ENCODE peak calls at places on chromosome 17, in four cellular contexts. W is MM.1S, M is cardiac muscle cell, E is heart right ventricle. Q is an unnamed sample. For H3K27me3, the result is how much of the 10 kb centered on the place peaks cover.

GRCh38 chr17:7508846-7509245 is 24.7 kb downstream of the POLR2A start:
- DNase-seq in W (no peak), M (no peak), E (no peak), Q (no peak)

GRCh38 chr17:206941-207560 is 25.6 kb upstream of the DOC2B start:
- DNase-seq in W (no peak), M (no peak), E (no peak), Q (no peak)

GRCh38 chr17:56635640-56636039 is 42.1 kb downstream of the NOG start:
- DNase-seq in W (no peak), M (no peak), E (no peak), Q (no peak)

GRCh38 chr17:57424777-57425188 is 168.5 kb downstream of the MSI2 start:
- DNase-seq in W (no peak), M (no peak), E (no peak), Q (no peak)

GRCh38 chr17:28701987-28702751 is 9.5 kb downstream of the PROCA1 start:
- DNase-seq in W (no peak), M (no peak), E (no peak), Q (no peak)

GRCh38 chr17:66916946-66917345 is 47.6 kb upstream of the CACNG4 start:
- DNase-seq in W (no peak), M (no peak), E (no peak), Q (no peak)

GRCh38 chr17:3592216-3592860 is 16.9 kb downstream of the TRPV1 start:
- DNase-seq in W (no peak), M (no peak), E (no peak), Q (no peak)

GRCh38 chr17:73976676-73977521 is 226.6 kb upstream of the RPL38 start:
- DNase-seq in W (no peak), M (no peak), E (peak), Q (no peak)

GRCh38 chr17:4444782-4445473 is 11.2 kb downstream of the SPNS3 start:
- DNase-seq in W (no peak), M (no peak), E (peak), Q (peak)

GRCh38 chr17:48604770-48605329 is at the start of gene HOXB6:
- DNase-seq in W (no peak), M (no peak), E (no peak), Q (no peak)

GRCh38 chr17:66652840-66653507 is 181.9 kb upstream of the CACNG5 start:
- DNase-seq in W (no peak), M (no peak), E (no peak), Q (no peak)

GRCh38 chr17:75402038-75402437 is 3.4 kb downstream of the GRB2 start:
- DNase-seq in W (no peak), M (no peak), E (no peak), Q (no peak)
- H3K4me3 ChIP-seq in W (no peak), M (no peak), E (no peak), Q (no peak)

DNA sequence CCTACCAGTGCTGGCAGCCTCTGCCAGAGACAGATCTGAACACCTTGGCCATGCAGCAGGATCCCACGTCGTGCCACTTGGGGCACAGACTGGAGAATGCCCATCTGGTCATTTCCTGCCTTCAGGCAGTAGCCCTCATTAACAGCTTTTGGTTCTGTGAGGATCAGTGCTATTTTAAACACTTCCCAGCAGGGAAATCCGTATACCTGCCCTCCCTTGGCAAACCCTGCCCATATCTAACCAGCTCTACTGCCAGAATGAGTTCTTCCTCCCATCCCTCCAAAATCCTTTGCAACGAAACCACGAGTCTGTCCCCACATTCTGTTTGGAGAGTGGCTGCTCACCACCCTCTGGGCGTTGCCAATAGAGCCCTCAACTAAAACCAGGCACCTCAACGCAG is 245.7 kb downstream of the ENGASE start:
- DNase-seq in W (no peak), M (no peak), E (no peak), Q (no peak)
- H3K27me3 ChIP-seq in W (half or more), M (under half), E (under half), Q (under half)

DNA sequence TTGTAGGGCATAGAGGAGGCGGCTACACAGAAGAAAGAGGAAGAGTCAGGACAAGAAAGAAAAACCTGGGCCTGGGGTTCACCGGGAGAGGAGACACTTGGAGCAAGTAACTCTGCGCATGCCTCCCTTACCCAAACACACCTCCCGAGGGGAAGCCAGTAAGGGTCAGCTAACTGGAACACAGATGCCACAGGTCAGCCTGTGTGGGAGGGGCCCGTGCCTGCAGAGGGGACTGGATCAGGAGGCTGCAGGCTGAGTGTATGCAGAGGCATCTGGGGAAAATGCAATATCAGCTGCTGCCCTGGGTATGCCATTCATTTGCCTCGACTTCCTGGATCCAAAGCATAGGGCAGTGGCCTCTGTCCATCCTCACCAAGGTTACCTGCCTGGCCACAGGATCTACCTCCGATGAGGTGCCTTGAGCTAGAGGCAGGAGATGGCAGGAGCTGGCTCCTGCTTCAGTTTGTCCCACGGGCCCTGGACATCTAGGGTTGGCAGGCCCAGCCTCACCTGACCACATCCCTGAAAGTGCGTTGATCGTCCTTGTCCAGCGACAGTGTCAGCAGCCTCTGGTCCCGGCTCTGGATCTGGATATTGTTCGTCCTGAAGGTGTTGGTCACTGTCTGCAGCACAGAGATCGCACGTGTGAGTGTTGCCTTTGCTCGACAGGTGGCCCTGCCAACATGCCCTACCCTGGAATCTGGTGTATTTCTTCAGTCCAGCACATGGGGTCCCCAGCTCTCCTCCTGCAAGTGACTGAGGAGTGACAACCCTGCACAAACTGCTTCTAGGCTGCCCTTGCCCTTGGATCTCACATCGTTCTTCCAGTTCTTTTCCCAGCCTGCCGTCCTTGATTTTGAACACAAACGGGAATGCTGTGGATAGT is 4.6 kb upstream of the MFSD6L start:
- DNase-seq in W (no peak), M (peak), E (no peak), Q (no peak)
- TF ChIP-seq CTCF in W (no peak), M (no peak), E (no peak), Q (no peak)

DNA sequence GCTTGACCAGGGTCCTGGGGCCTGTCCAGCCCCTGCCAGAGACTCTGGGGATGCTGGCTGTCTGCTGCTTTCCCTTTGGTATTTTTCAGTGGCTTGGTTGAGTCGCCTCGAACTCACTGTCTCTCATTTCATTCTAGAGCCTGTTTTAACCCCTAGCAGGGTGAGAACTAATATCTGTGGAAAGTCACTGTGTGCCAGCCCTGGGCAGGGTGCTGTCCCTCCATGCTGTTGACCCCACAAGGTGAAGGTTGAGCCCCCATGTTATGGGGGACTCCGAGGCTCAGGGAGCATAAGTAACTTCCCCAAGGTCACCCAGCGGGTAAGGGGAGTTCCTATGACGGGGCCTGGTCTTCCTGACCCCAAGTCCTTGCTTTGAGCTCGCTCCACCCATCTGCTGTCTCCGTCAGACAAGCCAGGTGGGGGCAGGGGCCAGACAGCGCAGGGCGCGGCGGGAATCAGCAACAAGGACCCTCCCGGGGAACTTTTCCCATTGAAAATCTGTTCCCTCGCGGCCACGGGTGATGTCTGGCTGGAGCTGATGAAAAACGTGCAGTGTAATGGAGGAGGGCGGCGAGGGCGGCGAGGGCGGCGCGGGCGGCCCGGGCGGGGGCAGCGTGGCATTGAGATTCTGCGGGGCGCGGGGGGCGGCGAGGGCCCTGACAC is 32.8 kb downstream of the DCAKD start:
- DNase-seq in W (no peak), M (no peak), E (no peak), Q (no peak)
- H3K4me3 ChIP-seq in W (peak), M (peak), E (peak), Q (peak)

GRCh38 chr17:40023590-40024292 is 8.5 kb downstream of the CSF3 start:
- DNase-seq in W (no peak), M (no peak), E (peak), Q (peak)
- H3K27me3 ChIP-seq in W (under half), M (under half), E (under half), Q (under half)

GRCh38 chr17:46876353-46876887 is 25.0 kb downstream of the WNT9B start:
- DNase-seq in W (peak), M (no peak), E (no peak), Q (no peak)
- TF ChIP-seq CTCF in W (peak), M (peak), E (no peak), Q (peak)

GRCh38 chr17:17626151-17626805 is 34.8 kb upstream of the PEMT start:
- DNase-seq in W (no peak), M (no peak), E (no peak), Q (no peak)

GRCh38 chr17:17624776-17625175 is 33.3 kb upstream of the PEMT start:
- DNase-seq in W (no peak), M (no peak), E (no peak), Q (no peak)

GRCh38 chr17:17626840-17627239 is 35.3 kb upstream of the PEMT start:
- DNase-seq in W (no peak), M (no peak), E (no peak), Q (no peak)

GRCh38 chr17:17623904-17624303 is 32.4 kb upstream of the PEMT start:
- DNase-seq in W (no peak), M (no peak), E (no peak), Q (no peak)

DNA sequence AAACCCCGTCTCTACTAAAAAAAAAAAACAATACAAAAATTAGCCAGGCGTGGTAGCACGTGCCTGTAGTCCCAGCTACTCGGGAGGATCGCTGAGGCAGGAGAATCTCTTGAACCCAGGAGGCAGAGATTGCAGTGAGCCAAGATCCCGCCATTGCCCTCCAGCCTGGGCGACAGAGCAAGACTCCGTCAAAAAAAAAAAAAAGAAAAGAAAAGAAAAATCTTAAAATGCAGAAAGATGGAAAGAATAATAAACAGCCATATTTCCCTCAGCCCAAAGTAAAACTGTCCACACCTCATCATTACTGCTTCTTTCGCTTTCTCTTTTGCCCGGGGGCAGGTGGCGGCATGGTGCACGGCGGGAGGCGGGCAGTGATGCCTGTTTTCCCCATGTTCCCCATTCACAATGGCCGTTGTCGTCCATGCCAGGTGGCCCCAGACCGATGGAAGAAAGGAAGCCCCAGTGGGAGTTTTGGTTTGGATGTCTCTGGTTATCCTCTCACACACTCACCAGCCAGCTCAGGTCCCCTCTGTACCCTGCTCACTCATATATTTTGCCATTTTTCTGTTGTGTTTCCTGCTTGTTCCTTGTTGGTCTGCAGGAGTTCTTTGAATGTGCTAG is 37.0 kb upstream of the PEMT start:
- DNase-seq in W (peak), M (no peak), E (no peak), Q (no peak)
- H3K4me3 ChIP-seq in W (peak), M (no peak), E (no peak), Q (peak)

DNA sequence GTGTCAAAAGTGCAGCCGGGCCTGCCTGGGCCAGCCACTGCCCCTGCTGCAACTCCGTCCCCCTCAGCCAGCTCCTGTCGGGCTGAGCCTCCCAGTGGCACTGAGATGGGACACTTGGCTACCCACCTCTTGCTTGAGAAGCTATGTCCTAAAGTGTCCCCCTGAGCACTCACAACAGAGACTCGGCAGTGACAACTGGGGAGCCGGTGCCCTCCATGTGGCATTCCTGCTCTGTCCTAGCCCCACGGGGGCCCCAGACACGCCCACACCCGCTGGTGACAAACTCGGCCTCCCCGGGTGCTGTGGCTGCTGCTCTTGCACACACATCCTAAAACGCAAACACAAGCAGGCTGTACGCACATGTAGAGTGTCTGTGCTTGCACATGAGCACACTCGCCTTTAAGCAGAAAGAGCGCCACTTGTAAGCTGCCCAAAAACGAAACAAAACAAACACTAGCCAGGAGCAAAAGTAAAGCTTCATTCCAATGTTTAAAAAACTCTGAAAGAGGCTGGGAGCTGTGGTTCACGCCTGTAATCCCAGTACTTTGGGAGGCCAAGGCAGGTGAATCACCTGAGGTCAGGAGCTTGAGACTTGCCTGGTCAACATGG is 253.9 kb downstream of the RBFOX3 start:
- DNase-seq in W (no peak), M (no peak), E (no peak), Q (no peak)
- H3K27me3 ChIP-seq in W (half or more), M (under half), E (under half), Q (half or more)